ENCODE peak calls at places on chromosomes 4 and X, in six cellular contexts. T is GM23248, I is mucosa of descending colon, J is psoas muscle, G is ovary, Z is endodermal cell. N is an unnamed sample. For H3K9me3, the result is how much of the 10 kb centered on the place peaks cover.

GRCh38 chr4:142315999-142316398 is 530.1 kb downstream of the INPP4B start:
- DNase-seq in T (no peak), I (no peak), J (no peak), G (no peak), Z (no peak), N (no peak)

GRCh38 chr4:182337366-182337765 is 94.2 kb downstream of the TENM3 start:
- DNase-seq in T (no peak), I (no peak), J (no peak), G (no peak), Z (no peak), N (no peak)

GRCh38 chrX:150155396-150156048 is 207.6 kb upstream of the MAMLD1 start:
- DNase-seq in T (peak), I (peak), J (peak), G (peak), Z (peak), N (peak)

GRCh38 chr4:6087669-6088068 is 69.4 kb upstream of the C4orf50 start:
- DNase-seq in T (peak), I (no peak), J (no peak), G (no peak), Z (peak), N (peak)

GRCh38 chr4:54092800-54093608 is 7.0 kb upstream of the GSX2 start:
- DNase-seq in T (no peak), I (no peak), J (no peak), G (no peak), Z (peak), N (no peak)

GRCh38 chr4:81747242-81747930 is 275.7 kb upstream of the RASGEF1B start:
- DNase-seq in T (no peak), I (no peak), J (no peak), G (no peak), Z (no peak), N (no peak)

GRCh38 chr4:27360651-27361347 is 500.2 kb downstream of the STIM2 start:
- DNase-seq in T (peak), I (no peak), J (no peak), G (no peak), Z (peak), N (peak)

GRCh38 chrX:22742174-22742573 is 257.6 kb upstream of the DDX53 start:
- DNase-seq in T (peak), I (no peak), J (no peak), G (no peak), Z (no peak), N (peak)

GRCh38 chr4:154024097-154024496 is 235.2 kb upstream of the SFRP2 start:
- DNase-seq in T (peak), I (no peak), J (no peak), G (no peak), Z (peak), N (peak)

GRCh38 chrX:145821898-145822567 is 4.4 kb downstream of the SLITRK2 start:
- DNase-seq in T (no peak), I (no peak), J (no peak), G (no peak), Z (peak), N (no peak)

GRCh38 chrX:103791826-103792458 is 15.3 kb downstream of the PLP1 start:
- DNase-seq in T (peak), I (no peak), J (no peak), G (no peak), Z (no peak), N (no peak)

GRCh38 chrX:35351212-35351611 is 408.6 kb downstream of the FAM47B start:
- DNase-seq in T (no peak), I (no peak), J (no peak), G (no peak), Z (no peak), N (no peak)

GRCh38 chr4:173169428-173170209 is 1.0 kb downstream of the GALNT7 start:
- DNase-seq in T (peak), I (peak), J (peak), G (peak), Z (peak), N (peak)

GRCh38 chr4:147318581-147318980 is 162.3 kb upstream of the EDNRA start:
- DNase-seq in T (peak), I (no peak), J (no peak), G (no peak), Z (no peak), N (no peak)

GRCh38 chrX:107483976-107484726 is 34.7 kb downstream of the FRMPD3 start:
- DNase-seq in T (no peak), I (no peak), J (peak), G (peak), Z (peak), N (peak)

GRCh38 chrX:103400931-103401330 is 24.6 kb downstream of the BEX3 start:
- DNase-seq in T (no peak), I (no peak), J (no peak), G (no peak), Z (no peak), N (no peak)

GRCh38 chrX:39736219-39737211 is 361.2 kb downstream of the BCOR start:
- DNase-seq in T (peak), I (peak), J (peak), G (peak), Z (no peak), N (no peak)

GRCh38 chrX:141947350-141947749 is 43.7 kb downstream of the MAGEC1 start:
- DNase-seq in T (no peak), I (no peak), J (no peak), G (no peak), Z (no peak), N (no peak)

GRCh38 chrX:141945415-141945814 is 41.7 kb downstream of the MAGEC1 start:
- DNase-seq in T (no peak), I (no peak), J (no peak), G (no peak), Z (no peak), N (no peak)
- H3K9me3 ChIP-seq in T (under half), I (under half), J (under half), G (under half), Z (under half), N (under half)

GRCh38 chr4:122992111-122992510 is 69.7 kb upstream of the NUDT6 start:
- DNase-seq in T (peak), I (no peak), J (no peak), G (no peak), Z (no peak), N (no peak)

GRCh38 chr4:122990891-122991290 is 68.5 kb upstream of the NUDT6 start:
- DNase-seq in T (no peak), I (no peak), J (no peak), G (no peak), Z (no peak), N (no peak)

GRCh38 chr4:122988696-122989095 is 66.3 kb upstream of the NUDT6 start:
- DNase-seq in T (no peak), I (no peak), J (no peak), G (no peak), Z (no peak), N (no peak)
- H3K9me3 ChIP-seq in T (under half), I (under half), J (under half), G (under half), Z (under half), N (under half)

GRCh38 chrX:57951666-57952319 is 41.5 kb upstream of the ZXDA start:
- DNase-seq in T (no peak), I (peak), J (peak), G (peak), Z (no peak), N (no peak)

GRCh38 chrX:57952320-57952678 is 42.0 kb upstream of the ZXDA start:
- DNase-seq in T (no peak), I (no peak), J (peak), G (no peak), Z (no peak), N (no peak)
- H3K9me3 ChIP-seq in T (under half), I (under half), J (under half), G (under half), Z (under half), N (under half)

GRCh38 chr4:10442976-10443375 is 14.2 kb downstream of the ZNF518B start:
- DNase-seq in T (no peak), I (no peak), J (no peak), G (no peak), Z (no peak), N (no peak)
- H3K9me3 ChIP-seq in T (under half), I (half or more), J (under half), G (under half), Z (under half), N (under half)

DNA sequence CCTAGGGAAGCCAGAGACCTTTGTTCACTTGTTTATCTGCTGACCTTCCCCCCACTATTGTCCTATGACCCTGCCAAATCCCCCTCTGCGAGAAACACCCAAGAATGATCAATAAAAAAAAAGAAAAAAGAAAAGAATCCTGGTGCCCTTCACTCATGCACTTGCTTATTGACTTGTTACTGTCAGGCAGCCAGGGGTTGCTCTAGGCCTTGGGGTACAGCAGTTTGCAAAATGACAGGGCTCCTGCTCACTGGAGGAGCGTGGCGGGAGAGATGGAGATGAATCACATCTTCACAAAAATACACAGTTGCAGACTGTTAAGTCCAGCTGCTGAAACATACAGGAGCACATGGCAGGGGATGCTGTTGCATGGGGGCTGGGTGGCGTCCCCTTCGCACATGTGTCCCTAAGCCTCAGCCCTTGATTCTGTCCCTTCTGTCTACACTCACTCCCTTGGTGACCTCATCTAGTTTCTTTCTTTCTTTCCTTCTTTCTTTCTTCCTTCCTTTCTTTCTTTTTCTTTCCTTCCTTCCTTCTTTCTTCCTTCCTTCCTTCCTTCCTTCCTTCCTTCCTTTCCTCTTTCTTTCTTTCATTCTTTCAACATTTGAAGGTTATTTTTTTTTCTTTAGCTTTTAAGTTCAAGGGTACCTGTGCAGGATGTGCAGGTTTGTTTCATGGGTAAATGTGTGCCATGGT is 16.9 kb upstream of the TMEM271 start:
- DNase-seq in T (no peak), I (no peak), J (no peak), G (no peak), Z (no peak), N (no peak)
- H3K9me3 ChIP-seq in T (under half), I (under half), J (under half), G (under half), Z (under half), N (under half)

GRCh38 chrX:82092307-82092706 is 890.4 kb downstream of the SH3BGRL start:
- DNase-seq in T (no peak), I (no peak), J (no peak), G (no peak), Z (no peak), N (no peak)
- H3K9me3 ChIP-seq in T (under half), I (under half), J (under half), G (under half), Z (under half), N (under half)